ENCODE peak calls at places on chromosomes 6 and 20, in seven cellular contexts. O is AG10803, D is HFF-Myc, X is esophagus squamous epithelium, V is choroid plexus epithelial cell, F is heart left ventricle, C is GM12864. N is an unnamed sample.

GRCh38 chr6:106789436-106790145 is 160.2 kb downstream of the QRSL1 start:
- DNase-seq in O (no peak), D (no peak), X (no peak), V (no peak), F (no peak), C (no peak), N (no peak)

GRCh38 chr6:2765166-2765895 is at the start of gene WRNIP1:
- DNase-seq in O (peak; percentile 100), D (peak; percentile 93), X (peak; percentile 95), V (peak; percentile 99), F (peak; percentile 98), C (peak; percentile 93), N (peak; percentile 97)

GRCh38 chr20:49496526-49497216 is 14.2 kb upstream of the KCNB1 start:
- DNase-seq in O (no peak), D (no peak), X (no peak), V (no peak), F (no peak), C (no peak), N (no peak)

GRCh38 chr6:85892346-85892745 is 249.7 kb upstream of the SYNCRIP start:
- DNase-seq in O (no peak), D (no peak), X (no peak), V (no peak), F (no peak), C (no peak), N (no peak)

GRCh38 chr6:118372413-118372812 is 175.7 kb upstream of the PLN start:
- DNase-seq in O (peak; percentile 16), D (no peak), X (no peak), V (peak; percentile 47), F (peak; percentile 74), C (no peak), N (no peak)

GRCh38 chr6:100138346-100139022 is 144.5 kb upstream of the MCHR2 start:
- DNase-seq in O (no peak), D (no peak), X (no peak), V (no peak), F (no peak), C (no peak), N (no peak)

GRCh38 chr6:25165181-25165580 is 114.0 kb upstream of the CARMIL1 start:
- DNase-seq in O (no peak), D (no peak), X (no peak), V (no peak), F (no peak), C (no peak), N (no peak)

GRCh38 chr6:38283734-38284362 is 355.9 kb downstream of the BTBD9 start:
- DNase-seq in O (no peak), D (no peak), X (no peak), V (no peak), F (no peak), C (no peak), N (no peak)

GRCh38 chr20:43947316-43947710 is 32.7 kb downstream of the TOX2 start:
- DNase-seq in O (peak; percentile 67), D (no peak), X (no peak), V (no peak), F (no peak), C (no peak), N (no peak)

GRCh38 chr6:167058261-167058660 is 59.1 kb downstream of the CEP43 start:
- DNase-seq in O (peak; percentile 50), D (no peak), X (no peak), V (peak; percentile 34), F (no peak), C (no peak), N (no peak)

GRCh38 chr6:11485261-11485660 is 52.3 kb upstream of the TMEM170B start:
- DNase-seq in O (no peak), D (no peak), X (no peak), V (no peak), F (no peak), C (no peak), N (no peak)

GRCh38 chr6:39466664-39467063 is 144.2 kb upstream of the KCNK16 start:
- DNase-seq in O (no peak), D (no peak), X (no peak), V (no peak), F (no peak), C (no peak), N (no peak)

GRCh38 chr20:31833130-31833930 is 12.1 kb downstream of the FOXS1 start:
- DNase-seq in O (no peak), D (no peak), X (no peak), V (peak; percentile 55), F (no peak), C (no peak), N (no peak)

GRCh38 chr6:111625511-111626331 is 20.0 kb upstream of the TRAF3IP2 start:
- DNase-seq in O (peak; percentile 58), D (no peak), X (no peak), V (peak; percentile 46), F (peak; percentile 53), C (no peak), N (no peak)

GRCh38 chr20:61804896-61805295 is 260.8 kb downstream of the TAF4 start:
- DNase-seq in O (peak; percentile 37), D (no peak), X (no peak), V (no peak), F (no peak), C (no peak), N (no peak)

GRCh38 chr20:45229264-45230056 is 8.3 kb downstream of the SEMG2 start:
- DNase-seq in O (no peak), D (no peak), X (no peak), V (peak; percentile 7), F (no peak), C (peak; percentile 3), N (no peak)

GRCh38 chr6:4274382-4275082 is 139.2 kb upstream of the ECI2 start:
- DNase-seq in O (no peak), D (no peak), X (no peak), V (peak; percentile 61), F (no peak), C (no peak), N (no peak)

GRCh38 chr20:19974621-19975435 is 42.3 kb upstream of the NAA20 start:
- DNase-seq in O (peak; percentile 99), D (peak; percentile 93), X (no peak), V (peak; percentile 96), F (peak; percentile 90), C (no peak), N (peak; percentile 80)

GRCh38 chr6:107533415-107534059 is 43.6 kb downstream of the SOBP start:
- DNase-seq in O (no peak), D (no peak), X (no peak), V (no peak), F (no peak), C (no peak), N (no peak)

GRCh38 chr6:125415921-125416320 is 114.2 kb upstream of the HDDC2 start:
- DNase-seq in O (no peak), D (no peak), X (no peak), V (peak; percentile 59), F (no peak), C (no peak), N (no peak)

GRCh38 chr6:45310118-45310788 is 17.9 kb upstream of the RUNX2 start:
- DNase-seq in O (no peak), D (no peak), X (no peak), V (no peak), F (peak; percentile 8), C (no peak), N (no peak)

GRCh38 chr6:20919677-20920385 is 385.6 kb downstream of the CDKAL1 start:
- DNase-seq in O (peak; percentile 15), D (no peak), X (no peak), V (peak; percentile 39), F (no peak), C (peak; percentile 55), N (no peak)

GRCh38 chr6:31821301-31822037 is 6.1 kb upstream of the HSPA1B start:
- DNase-seq in O (peak; percentile 30), D (no peak), X (no peak), V (peak; percentile 46), F (peak; percentile 64), C (no peak), N (no peak)

GRCh38 chr6:139473239-139473701 is 98.8 kb upstream of the CITED2 start:
- DNase-seq in O (peak; percentile 20), D (no peak), X (no peak), V (peak; percentile 86), F (no peak), C (no peak), N (no peak)

GRCh38 chr6:169106176-169106575 is 147.5 kb downstream of the THBS2 start:
- DNase-seq in O (no peak), D (no peak), X (no peak), V (peak; percentile 63), F (no peak), C (no peak), N (no peak)

GRCh38 chr20:53660947-53661381 is 67.3 kb upstream of the ZNF217 start:
- DNase-seq in O (peak; percentile 57), D (no peak), X (no peak), V (no peak), F (no peak), C (no peak), N (no peak)
- TF ChIP-seq CTCF in O (no peak), D (no peak), X (no peak), V (no peak), F (no peak), C (no peak), N (no peak)

DNA sequence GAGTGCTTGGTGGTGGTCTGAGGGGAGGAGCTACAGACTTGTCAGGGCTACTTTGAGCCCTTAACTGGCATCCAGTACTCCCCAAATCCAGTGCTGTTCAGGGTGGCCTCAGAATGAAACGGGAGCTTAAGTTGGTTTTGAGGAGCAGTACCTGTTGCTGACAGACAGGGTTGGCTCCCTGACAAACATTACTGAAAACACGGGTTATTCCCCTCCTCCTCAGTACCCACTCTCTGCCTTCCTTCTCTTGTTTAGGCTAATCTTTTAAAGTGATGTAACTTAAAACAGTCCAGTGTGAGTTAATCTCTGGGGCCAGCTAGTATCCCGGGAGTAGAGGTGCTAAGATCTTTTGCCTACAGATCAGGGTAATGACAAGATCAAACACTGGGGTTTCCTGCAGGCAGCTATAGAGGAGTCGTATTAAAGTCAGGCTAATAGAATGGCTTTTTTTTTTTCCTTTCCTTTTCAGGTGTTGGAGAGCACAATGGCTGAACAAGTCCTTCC is 3.7 kb downstream of the TNFAIP3 start:
- DNase-seq in O (no peak), D (no peak), X (no peak), V (no peak), F (no peak), C (peak; percentile 60), N (no peak)
- TF ChIP-seq CTCF in O (peak; percentile 20), D (no peak), X (no peak), V (peak; percentile 30), F (no peak), C (peak; percentile 53), N (no peak)

DNA sequence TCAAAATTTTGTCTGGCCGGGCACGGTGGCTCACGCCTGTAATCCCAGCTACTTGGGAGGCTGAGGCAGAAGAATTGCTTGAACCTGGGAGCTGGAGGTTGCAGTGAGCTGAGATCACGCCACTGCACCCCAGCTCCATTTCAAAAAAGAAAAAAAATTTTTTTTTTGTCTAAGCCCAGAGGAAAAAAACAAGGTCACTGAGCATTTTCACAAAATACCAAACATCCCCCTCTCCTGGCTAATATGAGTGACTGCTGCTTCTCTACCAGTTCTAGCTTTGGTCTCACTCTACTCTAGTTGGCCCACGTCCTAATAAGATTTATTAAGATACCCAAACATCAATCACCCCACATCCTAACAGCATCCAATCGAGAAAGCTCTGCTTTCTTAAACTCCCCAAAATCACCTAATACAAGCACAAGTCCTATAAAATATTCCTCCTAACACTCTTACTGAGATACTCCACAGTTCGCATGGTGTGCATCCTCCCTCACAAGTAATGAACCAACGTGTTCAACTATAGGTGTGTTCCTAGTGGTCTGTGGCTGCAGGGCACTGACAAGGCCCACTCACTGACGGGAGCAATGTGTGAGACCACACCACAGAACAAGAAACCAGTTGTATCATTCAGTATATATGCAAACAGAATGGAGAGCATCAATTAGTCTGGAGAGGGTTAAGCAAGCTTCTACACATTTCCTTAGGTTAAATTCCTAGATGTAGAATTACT is 64.2 kb downstream of the FKBP5 start:
- DNase-seq in O (peak; percentile 33), D (no peak), X (no peak), V (peak; percentile 57), F (no peak), C (no peak), N (no peak)
- TF ChIP-seq CTCF in O (peak; percentile 61), D (peak; percentile 47), X (no peak), V (peak; percentile 41), F (peak; percentile 41), C (peak; percentile 31), N (peak; percentile 18)

GRCh38 chr20:50646483-50646996 is 44.8 kb downstream of the RIPOR3 start:
- DNase-seq in O (peak; percentile 97), D (no peak), X (no peak), V (peak; percentile 88), F (no peak), C (no peak), N (no peak)
- TF ChIP-seq CTCF in O (peak; percentile 60), D (peak; percentile 51), X (no peak), V (peak; percentile 57), F (no peak), C (peak; percentile 26), N (no peak)